ENCODE peak calls at places on chromosomes 12 and 14, in five cellular contexts. One of them, this sample, is unnamed.
A peak's percentile ranks its signal among the peaks of the same experiment; 100 is the strongest.

GRCh38 chr14:54881235-54881760 is 21.3 kb downstream of the GCH1 start:
- DNase-seq in ureter: no peak
- DNase-seq in cardiac septum: no peak
- DNase-seq in caudate nucleus: no peak
- DNase-seq in activated CD4-positive, CD25-positive, alpha-beta regulatory T cell treated with anti-CD3 and anti-CD28 coated beads, Interleukin-2, amount 50 U/mL, for 16 hours: no peak
- DNase-seq in this sample: peak; percentile 37

GRCh38 chr14:52950410-52950897 is 396 bp downstream of the FERMT2 start:
- DNase-seq in ureter: peak; percentile 63
- DNase-seq in caudate nucleus: no peak
- DNase-seq in activated CD4-positive, CD25-positive, alpha-beta regulatory T cell treated with anti-CD3 and anti-CD28 coated beads, Interleukin-2, amount 50 U/mL, for 16 hours: no peak
- DNase-seq in cardiac septum: peak; percentile 79
- DNase-seq in this sample: peak; percentile 62

GRCh38 chr14:61433169-61433568 is 111.8 kb downstream of the PRKCH start:
- DNase-seq in activated CD4-positive, CD25-positive, alpha-beta regulatory T cell treated with anti-CD3 and anti-CD28 coated beads, Interleukin-2, amount 50 U/mL, for 16 hours: no peak
- DNase-seq in caudate nucleus: no peak
- DNase-seq in cardiac septum: no peak
- DNase-seq in ureter: no peak
- DNase-seq in this sample: no peak

GRCh38 chr14:104150201-104151027 is 12.0 kb downstream of the KIF26A start:
- DNase-seq in ureter: peak; percentile 67
- DNase-seq in caudate nucleus: no peak
- DNase-seq in cardiac septum: no peak
- DNase-seq in activated CD4-positive, CD25-positive, alpha-beta regulatory T cell treated with anti-CD3 and anti-CD28 coated beads, Interleukin-2, amount 50 U/mL, for 16 hours: no peak
- DNase-seq in this sample: no peak

GRCh38 chr12:57813971-57814771 is 4.4 kb downstream of the AVIL start:
- DNase-seq in ureter: no peak
- DNase-seq in activated CD4-positive, CD25-positive, alpha-beta regulatory T cell treated with anti-CD3 and anti-CD28 coated beads, Interleukin-2, amount 50 U/mL, for 16 hours: no peak
- DNase-seq in caudate nucleus: no peak
- DNase-seq in cardiac septum: no peak
- DNase-seq in this sample: no peak

GRCh38 chr12:110354172-110354780 is 49.2 kb downstream of the ANAPC7 start:
- DNase-seq in ureter: no peak
- DNase-seq in caudate nucleus: no peak
- DNase-seq in cardiac septum: no peak
- DNase-seq in activated CD4-positive, CD25-positive, alpha-beta regulatory T cell treated with anti-CD3 and anti-CD28 coated beads, Interleukin-2, amount 50 U/mL, for 16 hours: no peak
- DNase-seq in this sample: no peak

GRCh38 chr12:19236656-19237055 is 107.1 kb downstream of the PLEKHA5 start:
- DNase-seq in cardiac septum: no peak
- DNase-seq in activated CD4-positive, CD25-positive, alpha-beta regulatory T cell treated with anti-CD3 and anti-CD28 coated beads, Interleukin-2, amount 50 U/mL, for 16 hours: no peak
- DNase-seq in ureter: no peak
- DNase-seq in caudate nucleus: peak; percentile 15
- DNase-seq in this sample: no peak

GRCh38 chr12:9648701-9649531 is 20.6 kb upstream of the CLEC2D start:
- DNase-seq in activated CD4-positive, CD25-positive, alpha-beta regulatory T cell treated with anti-CD3 and anti-CD28 coated beads, Interleukin-2, amount 50 U/mL, for 16 hours: no peak
- DNase-seq in cardiac septum: no peak
- DNase-seq in ureter: no peak
- DNase-seq in caudate nucleus: no peak
- DNase-seq in this sample: no peak

GRCh38 chr14:60090864-60091519 is 731 bp upstream of the PCNX4 start:
- DNase-seq in activated CD4-positive, CD25-positive, alpha-beta regulatory T cell treated with anti-CD3 and anti-CD28 coated beads, Interleukin-2, amount 50 U/mL, for 16 hours: no peak
- DNase-seq in caudate nucleus: peak; percentile 16
- DNase-seq in cardiac septum: no peak
- DNase-seq in ureter: peak; percentile 68
- DNase-seq in this sample: peak; percentile 17

GRCh38 chr12:30885321-30885720 is 41.2 kb upstream of the TSPAN11 start:
- DNase-seq in activated CD4-positive, CD25-positive, alpha-beta regulatory T cell treated with anti-CD3 and anti-CD28 coated beads, Interleukin-2, amount 50 U/mL, for 16 hours: no peak
- DNase-seq in cardiac septum: no peak
- DNase-seq in ureter: no peak
- DNase-seq in caudate nucleus: no peak
- DNase-seq in this sample: no peak

GRCh38 chr14:31926123-31926522 is 151.0 kb upstream of the ARHGAP5 start:
- DNase-seq in ureter: no peak
- DNase-seq in activated CD4-positive, CD25-positive, alpha-beta regulatory T cell treated with anti-CD3 and anti-CD28 coated beads, Interleukin-2, amount 50 U/mL, for 16 hours: no peak
- DNase-seq in cardiac septum: no peak
- DNase-seq in caudate nucleus: no peak
- DNase-seq in this sample: no peak

GRCh38 chr12:57190037-57190436 is 26.6 kb upstream of the NXPH4 start:
- DNase-seq in activated CD4-positive, CD25-positive, alpha-beta regulatory T cell treated with anti-CD3 and anti-CD28 coated beads, Interleukin-2, amount 50 U/mL, for 16 hours: no peak
- DNase-seq in ureter: no peak
- DNase-seq in caudate nucleus: no peak
- DNase-seq in cardiac septum: no peak
- DNase-seq in this sample: no peak

GRCh38 chr14:53391631-53392030 is 238.5 kb upstream of the DDHD1 start:
- DNase-seq in activated CD4-positive, CD25-positive, alpha-beta regulatory T cell treated with anti-CD3 and anti-CD28 coated beads, Interleukin-2, amount 50 U/mL, for 16 hours: no peak
- DNase-seq in cardiac septum: no peak
- DNase-seq in caudate nucleus: no peak
- DNase-seq in ureter: no peak
- DNase-seq in this sample: no peak

GRCh38 chr12:122090759-122091535 is 12.4 kb downstream of the MLXIP start:
- DNase-seq in cardiac septum: no peak
- DNase-seq in caudate nucleus: no peak
- DNase-seq in activated CD4-positive, CD25-positive, alpha-beta regulatory T cell treated with anti-CD3 and anti-CD28 coated beads, Interleukin-2, amount 50 U/mL, for 16 hours: no peak
- DNase-seq in ureter: no peak
- DNase-seq in this sample: no peak

GRCh38 chr12:130973109-130973508 is 19.4 kb downstream of the ADGRD1 start:
- DNase-seq in caudate nucleus: no peak
- DNase-seq in ureter: no peak
- DNase-seq in activated CD4-positive, CD25-positive, alpha-beta regulatory T cell treated with anti-CD3 and anti-CD28 coated beads, Interleukin-2, amount 50 U/mL, for 16 hours: no peak
- DNase-seq in cardiac septum: peak; percentile 71
- DNase-seq in this sample: no peak

GRCh38 chr12:127723236-127723635 is 543.7 kb upstream of the TMEM132C start:
- DNase-seq in ureter: no peak
- DNase-seq in cardiac septum: no peak
- DNase-seq in caudate nucleus: no peak
- DNase-seq in activated CD4-positive, CD25-positive, alpha-beta regulatory T cell treated with anti-CD3 and anti-CD28 coated beads, Interleukin-2, amount 50 U/mL, for 16 hours: no peak
- DNase-seq in this sample: no peak

GRCh38 chr12:96177013-96177412 is 17.2 kb upstream of the ELK3 start:
- DNase-seq in caudate nucleus: no peak
- DNase-seq in cardiac septum: no peak
- DNase-seq in activated CD4-positive, CD25-positive, alpha-beta regulatory T cell treated with anti-CD3 and anti-CD28 coated beads, Interleukin-2, amount 50 U/mL, for 16 hours: peak; percentile 18
- DNase-seq in ureter: no peak
- DNase-seq in this sample: no peak

GRCh38 chr14:94897092-94897491 is 127.2 kb upstream of the GSC start:
- DNase-seq in caudate nucleus: no peak
- DNase-seq in activated CD4-positive, CD25-positive, alpha-beta regulatory T cell treated with anti-CD3 and anti-CD28 coated beads, Interleukin-2, amount 50 U/mL, for 16 hours: no peak
- DNase-seq in ureter: no peak
- DNase-seq in cardiac septum: no peak
- DNase-seq in this sample: no peak

GRCh38 chr12:46553911-46554310 is 181.3 kb upstream of the SLC38A2 start:
- DNase-seq in ureter: no peak
- DNase-seq in cardiac septum: no peak
- DNase-seq in caudate nucleus: no peak
- DNase-seq in activated CD4-positive, CD25-positive, alpha-beta regulatory T cell treated with anti-CD3 and anti-CD28 coated beads, Interleukin-2, amount 50 U/mL, for 16 hours: no peak
- DNase-seq in this sample: no peak

GRCh38 chr14:31265701-31266398 is 58.3 kb upstream of the HECTD1 start:
- DNase-seq in activated CD4-positive, CD25-positive, alpha-beta regulatory T cell treated with anti-CD3 and anti-CD28 coated beads, Interleukin-2, amount 50 U/mL, for 16 hours: no peak
- DNase-seq in caudate nucleus: no peak
- DNase-seq in cardiac septum: no peak
- DNase-seq in ureter: no peak
- DNase-seq in this sample: no peak

GRCh38 chr14:101854366-101854765 is 92.9 kb downstream of the PPP2R5C start:
- DNase-seq in caudate nucleus: no peak
- DNase-seq in cardiac septum: no peak
- DNase-seq in ureter: no peak
- DNase-seq in activated CD4-positive, CD25-positive, alpha-beta regulatory T cell treated with anti-CD3 and anti-CD28 coated beads, Interleukin-2, amount 50 U/mL, for 16 hours: no peak
- DNase-seq in this sample: no peak

GRCh38 chr14:53638966-53639365 is 317.7 kb downstream of the BMP4 start:
- DNase-seq in activated CD4-positive, CD25-positive, alpha-beta regulatory T cell treated with anti-CD3 and anti-CD28 coated beads, Interleukin-2, amount 50 U/mL, for 16 hours: no peak
- DNase-seq in cardiac septum: no peak
- DNase-seq in ureter: no peak
- DNase-seq in caudate nucleus: no peak
- DNase-seq in this sample: no peak

GRCh38 chr12:59403259-59403932 is 192.4 kb upstream of the SLC16A7 start:
- DNase-seq in cardiac septum: no peak
- DNase-seq in activated CD4-positive, CD25-positive, alpha-beta regulatory T cell treated with anti-CD3 and anti-CD28 coated beads, Interleukin-2, amount 50 U/mL, for 16 hours: no peak
- DNase-seq in caudate nucleus: peak; percentile 5
- DNase-seq in ureter: peak; percentile 62
- DNase-seq in this sample: peak; percentile 19

GRCh38 chr12:115571027-115571426 is 706.5 kb downstream of the MED13L start:
- DNase-seq in ureter: no peak
- DNase-seq in activated CD4-positive, CD25-positive, alpha-beta regulatory T cell treated with anti-CD3 and anti-CD28 coated beads, Interleukin-2, amount 50 U/mL, for 16 hours: no peak
- DNase-seq in cardiac septum: no peak
- DNase-seq in caudate nucleus: no peak
- DNase-seq in this sample: no peak

GRCh38 chr12:75699728-75700496 is 188.5 kb upstream of the KRR1 start:
- DNase-seq in activated CD4-positive, CD25-positive, alpha-beta regulatory T cell treated with anti-CD3 and anti-CD28 coated beads, Interleukin-2, amount 50 U/mL, for 16 hours: no peak
- DNase-seq in cardiac septum: no peak
- DNase-seq in ureter: no peak
- DNase-seq in caudate nucleus: no peak
- DNase-seq in this sample: no peak

GRCh38 chr12:27780612-27781408 is 774 bp upstream of the MANSC4 start:
- DNase-seq in caudate nucleus: peak; percentile 36
- DNase-seq in activated CD4-positive, CD25-positive, alpha-beta regulatory T cell treated with anti-CD3 and anti-CD28 coated beads, Interleukin-2, amount 50 U/mL, for 16 hours: no peak
- DNase-seq in cardiac septum: no peak
- DNase-seq in ureter: peak; percentile 48
- DNase-seq in this sample: peak; percentile 33

GRCh38 chr12:132445884-132446471 is 44.0 kb upstream of the FBRSL1 start:
- DNase-seq in ureter: no peak
- DNase-seq in caudate nucleus: no peak
- DNase-seq in cardiac septum: no peak
- DNase-seq in activated CD4-positive, CD25-positive, alpha-beta regulatory T cell treated with anti-CD3 and anti-CD28 coated beads, Interleukin-2, amount 50 U/mL, for 16 hours: peak; percentile 23
- DNase-seq in this sample: peak; percentile 31

GRCh38 chr12:108530141-108530540 is 15.1 kb downstream of the FICD start:
- DNase-seq in ureter: no peak
- DNase-seq in activated CD4-positive, CD25-positive, alpha-beta regulatory T cell treated with anti-CD3 and anti-CD28 coated beads, Interleukin-2, amount 50 U/mL, for 16 hours: no peak
- DNase-seq in caudate nucleus: no peak
- DNase-seq in cardiac septum: no peak
- DNase-seq in this sample: no peak

GRCh38 chr14:96146131-96146771 is 58.4 kb upstream of the BDKRB2 start:
- DNase-seq in ureter: no peak
- DNase-seq in activated CD4-positive, CD25-positive, alpha-beta regulatory T cell treated with anti-CD3 and anti-CD28 coated beads, Interleukin-2, amount 50 U/mL, for 16 hours: no peak
- DNase-seq in cardiac septum: no peak
- DNase-seq in caudate nucleus: peak; percentile 65
- DNase-seq in this sample: peak; percentile 65

GRCh38 chr12:72511906-72512305 is 239.7 kb downstream of the TRHDE start:
- DNase-seq in cardiac septum: no peak
- DNase-seq in caudate nucleus: no peak
- DNase-seq in ureter: no peak
- DNase-seq in activated CD4-positive, CD25-positive, alpha-beta regulatory T cell treated with anti-CD3 and anti-CD28 coated beads, Interleukin-2, amount 50 U/mL, for 16 hours: no peak
- DNase-seq in this sample: no peak

GRCh38 chr12:92041742-92042141 is 103.9 kb downstream of the BTG1 start:
- DNase-seq in activated CD4-positive, CD25-positive, alpha-beta regulatory T cell treated with anti-CD3 and anti-CD28 coated beads, Interleukin-2, amount 50 U/mL, for 16 hours: no peak
- DNase-seq in cardiac septum: no peak
- DNase-seq in caudate nucleus: no peak
- DNase-seq in ureter: no peak
- DNase-seq in this sample: no peak

GRCh38 chr12:107349008-107349747 is 255.8 kb upstream of the CRY1 start:
- DNase-seq in activated CD4-positive, CD25-positive, alpha-beta regulatory T cell treated with anti-CD3 and anti-CD28 coated beads, Interleukin-2, amount 50 U/mL, for 16 hours: no peak
- DNase-seq in cardiac septum: no peak
- DNase-seq in ureter: no peak
- DNase-seq in caudate nucleus: no peak
- DNase-seq in this sample: peak; percentile 90

GRCh38 chr12:124779161-124780141 is 84.2 kb downstream of the SCARB1 start:
- DNase-seq in caudate nucleus: no peak
- DNase-seq in activated CD4-positive, CD25-positive, alpha-beta regulatory T cell treated with anti-CD3 and anti-CD28 coated beads, Interleukin-2, amount 50 U/mL, for 16 hours: no peak
- DNase-seq in cardiac septum: no peak
- DNase-seq in ureter: no peak
- DNase-seq in this sample: no peak

GRCh38 chr12:107844312-107844921 is 69.9 kb downstream of the ASCL4 start:
- DNase-seq in caudate nucleus: no peak
- DNase-seq in ureter: no peak
- DNase-seq in activated CD4-positive, CD25-positive, alpha-beta regulatory T cell treated with anti-CD3 and anti-CD28 coated beads, Interleukin-2, amount 50 U/mL, for 16 hours: no peak
- DNase-seq in cardiac septum: no peak
- DNase-seq in this sample: no peak

GRCh38 chr14:59239030-59239429 is 50.6 kb downstream of the DAAM1 start:
- DNase-seq in cardiac septum: no peak
- DNase-seq in ureter: no peak
- DNase-seq in activated CD4-positive, CD25-positive, alpha-beta regulatory T cell treated with anti-CD3 and anti-CD28 coated beads, Interleukin-2, amount 50 U/mL, for 16 hours: no peak
- DNase-seq in caudate nucleus: no peak
- DNase-seq in this sample: no peak

GRCh38 chr14:100159865-100160533 is 554 bp upstream of the DEGS2 start:
- DNase-seq in cardiac septum: no peak
- DNase-seq in activated CD4-positive, CD25-positive, alpha-beta regulatory T cell treated with anti-CD3 and anti-CD28 coated beads, Interleukin-2, amount 50 U/mL, for 16 hours: no peak
- DNase-seq in caudate nucleus: no peak
- DNase-seq in ureter: no peak
- DNase-seq in this sample: no peak

GRCh38 chr14:93533864-93534263 is 103.1 kb downstream of the UNC79 start:
- DNase-seq in activated CD4-positive, CD25-positive, alpha-beta regulatory T cell treated with anti-CD3 and anti-CD28 coated beads, Interleukin-2, amount 50 U/mL, for 16 hours: no peak
- DNase-seq in cardiac septum: no peak
- DNase-seq in caudate nucleus: no peak
- DNase-seq in ureter: no peak
- DNase-seq in this sample: no peak

GRCh38 chr12:89082354-89082753 is 269.9 kb downstream of the DUSP6 start:
- DNase-seq in cardiac septum: no peak
- DNase-seq in ureter: no peak
- DNase-seq in caudate nucleus: no peak
- DNase-seq in activated CD4-positive, CD25-positive, alpha-beta regulatory T cell treated with anti-CD3 and anti-CD28 coated beads, Interleukin-2, amount 50 U/mL, for 16 hours: no peak
- DNase-seq in this sample: no peak

GRCh38 chr14:99333214-99333613 is 61.2 kb upstream of the BCL11B start:
- DNase-seq in activated CD4-positive, CD25-positive, alpha-beta regulatory T cell treated with anti-CD3 and anti-CD28 coated beads, Interleukin-2, amount 50 U/mL, for 16 hours: no peak
- DNase-seq in caudate nucleus: no peak
- DNase-seq in ureter: no peak
- DNase-seq in cardiac septum: peak; percentile 60
- DNase-seq in this sample: no peak

This sample was measured in prostate gland.